ENCODE peak calls at places on chromosomes 3 and 15, in ten cellular contexts. W is activated naive CD4-positive, alpha-beta T cell; T is AG04450; K is astrocyte of the spinal cord; R is activated CD4-positive, alpha-beta T cell treated with anti-CD3 and anti-CD28 coated beads, Interleukin-2, amount 50 U/mL, for 1 hour; G is transverse colon; M is AG09309; C is GM10248; X is G401; P is naive thymus-derived CD8-positive, alpha-beta T cell. Z is an unnamed sample.

GRCh38 chr15:67680645-67681044 is 138.1 kb downstream of the MAP2K5 start:
- DNase-seq in X (no peak), T (no peak), R (no peak), M (peak), W (no peak), K (no peak), C (no peak), G (no peak), P (no peak), Z (no peak)

GRCh38 chr3:17054301-17054700 is 169.5 kb downstream of the PLCL2 start:
- DNase-seq in P (no peak), G (no peak), T (no peak), M (no peak), X (no peak), W (no peak), K (no peak), C (no peak), R (no peak), Z (no peak)

GRCh38 chr3:129312021-129312639 is 33.5 kb downstream of the HMCES start:
- DNase-seq in G (peak), P (no peak), C (no peak), M (no peak), X (no peak), T (no peak), R (no peak), W (no peak), K (peak), Z (no peak)

GRCh38 chr15:50190723-50191122 is 8.7 kb downstream of the SLC27A2 start:
- DNase-seq in X (no peak), K (no peak), C (no peak), T (no peak), P (no peak), R (no peak), W (no peak), M (no peak), G (no peak), Z (no peak)

GRCh38 chr3:156059950-156060501 is 60.4 kb upstream of the KCNAB1 start:
- DNase-seq in W (no peak), M (no peak), G (no peak), K (no peak), C (no peak), P (no peak), R (no peak), T (no peak), X (no peak), Z (no peak)

GRCh38 chr3:126931806-126932187 is 51.1 kb upstream of the PLXNA1 start:
- DNase-seq in G (no peak), W (no peak), M (no peak), C (no peak), K (no peak), T (no peak), R (no peak), X (no peak), P (no peak), Z (no peak)

GRCh38 chr15:64461577-64462162 is 1.3 kb downstream of the ZNF609 start:
- DNase-seq in W (no peak), G (no peak), R (peak), X (no peak), T (no peak), M (no peak), C (peak), K (no peak), P (no peak), Z (peak)

GRCh38 chr15:97993310-97993738 is 32.8 kb downstream of the ARRDC4 start:
- DNase-seq in W (no peak), G (no peak), K (no peak), T (no peak), C (no peak), M (no peak), X (no peak), P (no peak), R (no peak), Z (peak)

GRCh38 chr3:171883257-171883892 is 40.2 kb downstream of the TMEM212 start:
- DNase-seq in W (no peak), G (no peak), P (no peak), R (no peak), K (no peak), C (no peak), M (no peak), X (no peak), T (no peak), Z (no peak)

GRCh38 chr3:16415911-16416310 is 97.6 kb downstream of the RFTN1 start:
- DNase-seq in P (no peak), K (peak), W (no peak), R (no peak), M (no peak), T (no peak), C (no peak), X (no peak), G (no peak), Z (no peak)

GRCh38 chr3:122858373-122858772 is 63.5 kb downstream of the SLC49A4 start:
- DNase-seq in G (no peak), P (no peak), C (no peak), K (peak), R (no peak), W (no peak), T (no peak), X (peak), M (no peak), Z (peak)

GRCh38 chr3:174776636-174777035 is 82.5 kb upstream of the NAALADL2 start:
- DNase-seq in M (no peak), X (no peak), K (no peak), G (no peak), C (no peak), R (no peak), T (no peak), P (no peak), W (no peak), Z (no peak)

GRCh38 chr3:183822631-183823030 is 2.7 kb downstream of the MAP6D1 start:
- DNase-seq in M (no peak), W (no peak), C (no peak), G (no peak), T (no peak), X (peak), P (no peak), K (no peak), R (no peak), Z (no peak)

GRCh38 chr3:13379191-13379830 is 40.8 kb downstream of the NUP210 start:
- DNase-seq in R (no peak), X (no peak), P (no peak), G (no peak), T (peak), C (no peak), W (no peak), M (peak), K (peak), Z (peak)

GRCh38 chr15:96268421-96269204 is 61.9 kb upstream of the NR2F2 start:
- DNase-seq in C (no peak), T (no peak), K (peak), G (no peak), R (no peak), W (no peak), M (no peak), X (no peak), P (no peak), Z (peak)

GRCh38 chr3:150787741-150788370 is 24.9 kb upstream of the SIAH2 start:
- DNase-seq in C (peak), R (peak), K (peak), G (peak), W (peak), X (peak), M (peak), P (peak), T (no peak), Z (peak)

GRCh38 chr15:69462030-69462492 is 9.4 kb downstream of the RPLP1 start:
- DNase-seq in M (no peak), X (peak), P (no peak), G (peak), K (no peak), C (no peak), W (no peak), R (no peak), T (no peak), Z (no peak)

GRCh38 chr3:141828487-141829284 is 47.8 kb upstream of the ATP1B3 start:
- DNase-seq in G (peak), X (peak), R (no peak), T (no peak), P (no peak), M (no peak), C (no peak), W (no peak), K (no peak), Z (peak)

Z was measured in GM23248.